ENCODE peak calls at places on chromosome X, in five cellular contexts. One of them, this sample, is unnamed.

GRCh38 chrX:69080912-69081465 is 84.3 kb downstream of the PJA1 start:
- DNase-seq in NCI-H1436: no peak
- DNase-seq in activated T-cell treated with anti-CD3 and anti-CD28 coated beads, Interleukin-2, amount 50 U/mL, for 72 hours: no peak
- DNase-seq in fibroblast of the aortic adventitia: no peak
- DNase-seq in aorta: peak
- DNase-seq in this sample: no peak

GRCh38 chrX:30039768-30040167 is 175.6 kb upstream of the MAGEB2 start:
- DNase-seq in activated T-cell treated with anti-CD3 and anti-CD28 coated beads, Interleukin-2, amount 50 U/mL, for 72 hours: no peak
- DNase-seq in fibroblast of the aortic adventitia: peak
- DNase-seq in NCI-H1436: no peak
- DNase-seq in aorta: no peak
- DNase-seq in this sample: no peak

GRCh38 chrX:38672646-38673045 is 111.3 kb downstream of the TSPAN7 start:
- DNase-seq in activated T-cell treated with anti-CD3 and anti-CD28 coated beads, Interleukin-2, amount 50 U/mL, for 72 hours: no peak
- DNase-seq in aorta: no peak
- DNase-seq in NCI-H1436: no peak
- DNase-seq in fibroblast of the aortic adventitia: no peak
- DNase-seq in this sample: no peak

GRCh38 chrX:43953218-43953617 is 20.0 kb downstream of the NDP start:
- DNase-seq in aorta: no peak
- DNase-seq in NCI-H1436: no peak
- DNase-seq in fibroblast of the aortic adventitia: peak
- DNase-seq in activated T-cell treated with anti-CD3 and anti-CD28 coated beads, Interleukin-2, amount 50 U/mL, for 72 hours: no peak
- DNase-seq in this sample: no peak

GRCh38 chrX:44143061-44143602 is 169.9 kb upstream of the NDP start:
- DNase-seq in activated T-cell treated with anti-CD3 and anti-CD28 coated beads, Interleukin-2, amount 50 U/mL, for 72 hours: no peak
- DNase-seq in aorta: no peak
- DNase-seq in fibroblast of the aortic adventitia: no peak
- DNase-seq in NCI-H1436: no peak
- DNase-seq in this sample: no peak

GRCh38 chrX:10156199-10157031 is at the start of gene CLCN4:
- DNase-seq in aorta: peak
- DNase-seq in fibroblast of the aortic adventitia: peak
- DNase-seq in NCI-H1436: no peak
- DNase-seq in activated T-cell treated with anti-CD3 and anti-CD28 coated beads, Interleukin-2, amount 50 U/mL, for 72 hours: no peak
- DNase-seq in this sample: peak

GRCh38 chrX:34365482-34365881 is 233.4 kb upstream of the FAM47A start:
- DNase-seq in activated T-cell treated with anti-CD3 and anti-CD28 coated beads, Interleukin-2, amount 50 U/mL, for 72 hours: no peak
- DNase-seq in fibroblast of the aortic adventitia: peak
- DNase-seq in NCI-H1436: no peak
- DNase-seq in aorta: no peak
- DNase-seq in this sample: no peak

GRCh38 chrX:136812286-136812685 is 31.6 kb upstream of the ARHGEF6 start:
- DNase-seq in fibroblast of the aortic adventitia: peak
- DNase-seq in NCI-H1436: no peak
- DNase-seq in aorta: no peak
- DNase-seq in activated T-cell treated with anti-CD3 and anti-CD28 coated beads, Interleukin-2, amount 50 U/mL, for 72 hours: no peak
- DNase-seq in this sample: no peak

GRCh38 chrX:118528089-118528753 is 32.6 kb downstream of the DOCK11 start:
- DNase-seq in aorta: no peak
- DNase-seq in activated T-cell treated with anti-CD3 and anti-CD28 coated beads, Interleukin-2, amount 50 U/mL, for 72 hours: peak
- DNase-seq in NCI-H1436: no peak
- DNase-seq in fibroblast of the aortic adventitia: no peak
- DNase-seq in this sample: no peak

GRCh38 chrX:47644557-47645091 is 5.7 kb downstream of the ELK1 start:
- DNase-seq in aorta: no peak
- DNase-seq in fibroblast of the aortic adventitia: peak
- DNase-seq in activated T-cell treated with anti-CD3 and anti-CD28 coated beads, Interleukin-2, amount 50 U/mL, for 72 hours: no peak
- DNase-seq in NCI-H1436: no peak
- DNase-seq in this sample: no peak

GRCh38 chrX:131217878-131218486 is 71.1 kb downstream of the IGSF1 start:
- DNase-seq in fibroblast of the aortic adventitia: no peak
- DNase-seq in NCI-H1436: no peak
- DNase-seq in activated T-cell treated with anti-CD3 and anti-CD28 coated beads, Interleukin-2, amount 50 U/mL, for 72 hours: no peak
- DNase-seq in aorta: no peak
- DNase-seq in this sample: no peak

GRCh38 chrX:110491846-110492620 is 133.4 kb downstream of the RTL9 start:
- DNase-seq in fibroblast of the aortic adventitia: no peak
- DNase-seq in activated T-cell treated with anti-CD3 and anti-CD28 coated beads, Interleukin-2, amount 50 U/mL, for 72 hours: no peak
- DNase-seq in aorta: no peak
- DNase-seq in NCI-H1436: peak
- DNase-seq in this sample: no peak

GRCh38 chrX:153200462-153200861 is 21.4 kb downstream of the MAGEA1 start:
- DNase-seq in activated T-cell treated with anti-CD3 and anti-CD28 coated beads, Interleukin-2, amount 50 U/mL, for 72 hours: no peak
- DNase-seq in aorta: no peak
- DNase-seq in NCI-H1436: no peak
- DNase-seq in fibroblast of the aortic adventitia: no peak
- DNase-seq in this sample: no peak

GRCh38 chrX:12702509-12703091 is 88.6 kb upstream of the PRPS2 start:
- DNase-seq in fibroblast of the aortic adventitia: no peak
- DNase-seq in NCI-H1436: no peak
- DNase-seq in aorta: no peak
- DNase-seq in activated T-cell treated with anti-CD3 and anti-CD28 coated beads, Interleukin-2, amount 50 U/mL, for 72 hours: peak
- DNase-seq in this sample: no peak

GRCh38 chrX:13357925-13358324 is 38.1 kb upstream of the ATXN3L start:
- DNase-seq in activated T-cell treated with anti-CD3 and anti-CD28 coated beads, Interleukin-2, amount 50 U/mL, for 72 hours: no peak
- DNase-seq in fibroblast of the aortic adventitia: peak
- DNase-seq in aorta: no peak
- DNase-seq in NCI-H1436: no peak
- DNase-seq in this sample: no peak

GRCh38 chrX:13491061-13491460 is 78.3 kb upstream of the EGFL6 start:
- DNase-seq in fibroblast of the aortic adventitia: no peak
- DNase-seq in NCI-H1436: no peak
- DNase-seq in activated T-cell treated with anti-CD3 and anti-CD28 coated beads, Interleukin-2, amount 50 U/mL, for 72 hours: no peak
- DNase-seq in aorta: no peak
- DNase-seq in this sample: no peak

GRCh38 chrX:15911729-15912550 is 57.3 kb upstream of the AP1S2 start:
- DNase-seq in fibroblast of the aortic adventitia: no peak
- DNase-seq in activated T-cell treated with anti-CD3 and anti-CD28 coated beads, Interleukin-2, amount 50 U/mL, for 72 hours: no peak
- DNase-seq in NCI-H1436: no peak
- DNase-seq in aorta: no peak
- DNase-seq in this sample: no peak

GRCh38 chrX:97504435-97504834 is 620.7 kb downstream of the RPA4 start:
- DNase-seq in fibroblast of the aortic adventitia: no peak
- DNase-seq in activated T-cell treated with anti-CD3 and anti-CD28 coated beads, Interleukin-2, amount 50 U/mL, for 72 hours: no peak
- DNase-seq in NCI-H1436: no peak
- DNase-seq in aorta: no peak
- DNase-seq in this sample: no peak

GRCh38 chrX:153924149-153924861 is 1.8 kb downstream of the ARHGAP4 start:
- DNase-seq in fibroblast of the aortic adventitia: peak
- DNase-seq in aorta: no peak
- DNase-seq in NCI-H1436: peak
- DNase-seq in activated T-cell treated with anti-CD3 and anti-CD28 coated beads, Interleukin-2, amount 50 U/mL, for 72 hours: peak
- DNase-seq in this sample: peak

GRCh38 chrX:56978172-56978571 is 17.2 kb downstream of the SPIN3 start:
- DNase-seq in aorta: no peak
- DNase-seq in activated T-cell treated with anti-CD3 and anti-CD28 coated beads, Interleukin-2, amount 50 U/mL, for 72 hours: peak
- DNase-seq in fibroblast of the aortic adventitia: peak
- DNase-seq in NCI-H1436: no peak
- DNase-seq in this sample: no peak

GRCh38 chrX:23820235-23820782 is 37.3 kb downstream of the SAT1 start:
- DNase-seq in NCI-H1436: no peak
- DNase-seq in fibroblast of the aortic adventitia: no peak
- DNase-seq in aorta: no peak
- DNase-seq in activated T-cell treated with anti-CD3 and anti-CD28 coated beads, Interleukin-2, amount 50 U/mL, for 72 hours: no peak
- DNase-seq in this sample: no peak

GRCh38 chrX:14095702-14096101 is 66.0 kb upstream of the GEMIN8 start:
- DNase-seq in NCI-H1436: no peak
- DNase-seq in activated T-cell treated with anti-CD3 and anti-CD28 coated beads, Interleukin-2, amount 50 U/mL, for 72 hours: peak
- DNase-seq in aorta: no peak
- DNase-seq in fibroblast of the aortic adventitia: peak
- DNase-seq in this sample: no peak

GRCh38 chrX:110748256-110748811 is 47.3 kb downstream of the CHRDL1 start:
- DNase-seq in activated T-cell treated with anti-CD3 and anti-CD28 coated beads, Interleukin-2, amount 50 U/mL, for 72 hours: no peak
- DNase-seq in NCI-H1436: no peak
- DNase-seq in fibroblast of the aortic adventitia: no peak
- DNase-seq in aorta: no peak
- DNase-seq in this sample: no peak

GRCh38 chrX:109840585-109840984 is 107.5 kb upstream of the ACSL4 start:
- DNase-seq in activated T-cell treated with anti-CD3 and anti-CD28 coated beads, Interleukin-2, amount 50 U/mL, for 72 hours: peak
- DNase-seq in NCI-H1436: no peak
- DNase-seq in aorta: peak
- DNase-seq in fibroblast of the aortic adventitia: peak
- DNase-seq in this sample: no peak

GRCh38 chrX:22300130-22300529 is 27.4 kb downstream of the CBLL2 start:
- DNase-seq in fibroblast of the aortic adventitia: peak
- DNase-seq in aorta: no peak
- DNase-seq in NCI-H1436: peak
- DNase-seq in activated T-cell treated with anti-CD3 and anti-CD28 coated beads, Interleukin-2, amount 50 U/mL, for 72 hours: no peak
- DNase-seq in this sample: no peak

GRCh38 chrX:118519411-118520205 is 24.0 kb downstream of the DOCK11 start:
- DNase-seq in aorta: no peak
- DNase-seq in activated T-cell treated with anti-CD3 and anti-CD28 coated beads, Interleukin-2, amount 50 U/mL, for 72 hours: no peak
- DNase-seq in NCI-H1436: no peak
- DNase-seq in fibroblast of the aortic adventitia: peak
- DNase-seq in this sample: no peak

GRCh38 chrX:38305971-38306370 is 21.3 kb downstream of the RPGR start:
- DNase-seq in aorta: no peak
- DNase-seq in NCI-H1436: no peak
- DNase-seq in fibroblast of the aortic adventitia: no peak
- DNase-seq in activated T-cell treated with anti-CD3 and anti-CD28 coated beads, Interleukin-2, amount 50 U/mL, for 72 hours: no peak
- DNase-seq in this sample: no peak

GRCh38 chrX:130171446-130172126 is at the start of gene RAB33A:
- DNase-seq in aorta: peak
- DNase-seq in activated T-cell treated with anti-CD3 and anti-CD28 coated beads, Interleukin-2, amount 50 U/mL, for 72 hours: peak
- DNase-seq in NCI-H1436: peak
- DNase-seq in fibroblast of the aortic adventitia: peak
- DNase-seq in this sample: peak

GRCh38 chrX:136878423-136878822 is 2.1 kb downstream of the RBMX start:
- DNase-seq in aorta: no peak
- DNase-seq in activated T-cell treated with anti-CD3 and anti-CD28 coated beads, Interleukin-2, amount 50 U/mL, for 72 hours: no peak
- DNase-seq in NCI-H1436: no peak
- DNase-seq in fibroblast of the aortic adventitia: no peak
- DNase-seq in this sample: no peak

GRCh38 chrX:17860179-17860780 is 818 bp downstream of the RAI2 start:
- DNase-seq in NCI-H1436: no peak
- DNase-seq in fibroblast of the aortic adventitia: peak
- DNase-seq in activated T-cell treated with anti-CD3 and anti-CD28 coated beads, Interleukin-2, amount 50 U/mL, for 72 hours: no peak
- DNase-seq in aorta: peak
- DNase-seq in this sample: peak

GRCh38 chrX:37975421-37975820 is 30.9 kb upstream of the SYTL5 start:
- DNase-seq in aorta: no peak
- DNase-seq in activated T-cell treated with anti-CD3 and anti-CD28 coated beads, Interleukin-2, amount 50 U/mL, for 72 hours: no peak
- DNase-seq in NCI-H1436: no peak
- DNase-seq in fibroblast of the aortic adventitia: no peak
- DNase-seq in this sample: no peak

GRCh38 chrX:72262077-72262476 is 15.0 kb downstream of the RPS4X start:
- DNase-seq in fibroblast of the aortic adventitia: no peak
- DNase-seq in aorta: no peak
- DNase-seq in NCI-H1436: no peak
- DNase-seq in activated T-cell treated with anti-CD3 and anti-CD28 coated beads, Interleukin-2, amount 50 U/mL, for 72 hours: no peak
- DNase-seq in this sample: no peak

GRCh38 chrX:40504801-40505605 is 75.8 kb upstream of the ATP6AP2 start:
- DNase-seq in aorta: no peak
- DNase-seq in fibroblast of the aortic adventitia: peak
- DNase-seq in activated T-cell treated with anti-CD3 and anti-CD28 coated beads, Interleukin-2, amount 50 U/mL, for 72 hours: no peak
- DNase-seq in NCI-H1436: no peak
- DNase-seq in this sample: no peak

GRCh38 chrX:72126539-72127140 is 5.1 kb downstream of the RTL5 start:
- DNase-seq in NCI-H1436: peak
- DNase-seq in fibroblast of the aortic adventitia: peak
- DNase-seq in aorta: peak
- DNase-seq in activated T-cell treated with anti-CD3 and anti-CD28 coated beads, Interleukin-2, amount 50 U/mL, for 72 hours: peak
- DNase-seq in this sample: peak

GRCh38 chrX:103730746-103731508 is 20.2 kb downstream of the TMEM31 start:
- DNase-seq in activated T-cell treated with anti-CD3 and anti-CD28 coated beads, Interleukin-2, amount 50 U/mL, for 72 hours: no peak
- DNase-seq in NCI-H1436: no peak
- DNase-seq in aorta: no peak
- DNase-seq in fibroblast of the aortic adventitia: peak
- DNase-seq in this sample: no peak

GRCh38 chrX:68945603-68946228 is 116.9 kb downstream of the EFNB1 start:
- DNase-seq in aorta: no peak
- DNase-seq in activated T-cell treated with anti-CD3 and anti-CD28 coated beads, Interleukin-2, amount 50 U/mL, for 72 hours: no peak
- DNase-seq in NCI-H1436: no peak
- DNase-seq in fibroblast of the aortic adventitia: peak
- DNase-seq in this sample: no peak

GRCh38 chrX:24643116-24643515 is 4.0 kb downstream of the PCYT1B start:
- DNase-seq in activated T-cell treated with anti-CD3 and anti-CD28 coated beads, Interleukin-2, amount 50 U/mL, for 72 hours: no peak
- DNase-seq in fibroblast of the aortic adventitia: no peak
- DNase-seq in aorta: no peak
- DNase-seq in NCI-H1436: no peak
- DNase-seq in this sample: no peak

GRCh38 chrX:13248867-13249521 is 70.9 kb downstream of the ATXN3L start:
- DNase-seq in NCI-H1436: no peak
- DNase-seq in activated T-cell treated with anti-CD3 and anti-CD28 coated beads, Interleukin-2, amount 50 U/mL, for 72 hours: no peak
- DNase-seq in fibroblast of the aortic adventitia: no peak
- DNase-seq in aorta: no peak
- DNase-seq in this sample: no peak

GRCh38 chrX:109448539-109448938 is 33.3 kb downstream of the GUCY2F start:
- DNase-seq in NCI-H1436: no peak
- DNase-seq in fibroblast of the aortic adventitia: peak
- DNase-seq in aorta: no peak
- DNase-seq in activated T-cell treated with anti-CD3 and anti-CD28 coated beads, Interleukin-2, amount 50 U/mL, for 72 hours: no peak
- DNase-seq in this sample: no peak

This sample was measured in kidney.